ENCODE peak calls at places on chromosome 1, in seven cellular contexts. Z, L, C, X, P, U and G are unnamed samples.

GRCh38 chr1:66374561-66375111 is 159.3 kb upstream of the SGIP1 start:
- DNase-seq in C (no peak), Z (no peak), L (no peak), X (no peak), U (no peak), P (no peak), G (no peak)

GRCh38 chr1:54309631-54310366 is 96.4 kb downstream of the SSBP3 start:
- DNase-seq in U (no peak), Z (peak; percentile 76), C (no peak), L (no peak), X (no peak), P (no peak), G (no peak)

GRCh38 chr1:46603481-46603857 is 599 bp downstream of the MKNK1 start:
- DNase-seq in P (no peak), X (no peak), U (no peak), L (no peak), Z (no peak), C (no peak), G (no peak)

GRCh38 chr1:10380594-10381275 is 18.1 kb upstream of the PGD start:
- DNase-seq in C (no peak), Z (no peak), P (no peak), L (peak; percentile 64), U (no peak), X (no peak), G (no peak)

GRCh38 chr1:227434808-227435207 is 116.5 kb upstream of the CDC42BPA start:
- DNase-seq in U (no peak), X (no peak), P (no peak), L (no peak), Z (no peak), C (no peak), G (no peak)

GRCh38 chr1:31977361-31978131 is 36.1 kb upstream of the KHDRBS1 start:
- DNase-seq in Z (peak; percentile 93), L (peak; percentile 50), P (peak; percentile 79), X (no peak), U (peak; percentile 67), C (no peak), G (peak; percentile 51)

GRCh38 chr1:197200468-197200899 is 54.0 kb upstream of the ASPM start:
- DNase-seq in Z (peak; percentile 18), P (no peak), U (no peak), X (no peak), L (no peak), C (no peak), G (no peak)

GRCh38 chr1:12112711-12113161 is 49.6 kb downstream of the TNFRSF8 start:
- DNase-seq in Z (no peak), C (no peak), P (no peak), L (no peak), X (no peak), U (no peak), G (no peak)

GRCh38 chr1:2501820-2502119 is 24.6 kb downstream of the PANK4 start:
- DNase-seq in C (no peak), X (no peak), P (no peak), U (no peak), Z (no peak), L (no peak), G (no peak)

GRCh38 chr1:2503554-2504223 is 22.7 kb downstream of the PANK4 start:
- DNase-seq in C (no peak), Z (peak; percentile 57), P (no peak), L (no peak), U (no peak), X (no peak), G (peak; percentile 68)

GRCh38 chr1:2501041-2501819 is 25.1 kb downstream of the PLCH2 start:
- DNase-seq in U (no peak), L (no peak), Z (no peak), C (no peak), P (no peak), X (no peak), G (no peak)

GRCh38 chr1:2502661-2503553 is 23.5 kb downstream of the PANK4 start:
- DNase-seq in Z (no peak), U (no peak), P (no peak), L (no peak), X (no peak), C (no peak), G (no peak)

GRCh38 chr1:2502210-2502609 is 24.2 kb downstream of the PANK4 start:
- DNase-seq in C (no peak), Z (no peak), U (no peak), P (no peak), X (no peak), L (no peak), G (no peak)
- TF ChIP-seq REST in C (no peak), Z (no peak), U (no peak), P (no peak), X (no peak), L (no peak), G (no peak)

GRCh38 chr1:203425668-203425999 is 50.0 kb upstream of the PRELP start:
- DNase-seq in U (no peak), Z (no peak), C (no peak), P (no peak), X (no peak), L (no peak), G (no peak)

GRCh38 chr1:203424861-203425667 is 50.5 kb upstream of the PRELP start:
- DNase-seq in L (no peak), P (no peak), Z (no peak), C (no peak), X (no peak), U (no peak), G (peak; percentile 33)

GRCh38 chr1:203426349-203426748 is 49.3 kb upstream of the PRELP start:
- DNase-seq in L (no peak), X (no peak), Z (no peak), U (no peak), P (no peak), C (no peak), G (no peak)

GRCh38 chr1:203422656-203423055 is 53.0 kb upstream of the PRELP start:
- DNase-seq in U (no peak), L (no peak), P (no peak), C (no peak), X (no peak), Z (no peak), G (no peak)

GRCh38 chr1:203424285-203424684 is 51.3 kb upstream of the PRELP start:
- DNase-seq in Z (no peak), X (no peak), C (no peak), L (no peak), P (no peak), U (no peak), G (no peak)
- TF ChIP-seq REST in Z (no peak), X (no peak), C (no peak), L (no peak), P (no peak), U (no peak), G (no peak)

GRCh38 chr1:19374402-19374801 is 62.3 kb downstream of the SLC66A1 start:
- DNase-seq in X (no peak), L (peak; percentile 35), C (no peak), Z (peak; percentile 75), P (peak; percentile 44), U (no peak), G (no peak)

GRCh38 chr1:19372602-19373001 is 60.5 kb downstream of the SLC66A1 start:
- DNase-seq in C (no peak), L (no peak), U (no peak), X (no peak), P (no peak), Z (no peak), G (no peak)

GRCh38 chr1:19372136-19372514 is 60.0 kb downstream of the SLC66A1 start:
- DNase-seq in X (no peak), C (no peak), P (no peak), Z (no peak), U (no peak), L (no peak), G (peak; percentile 86)

GRCh38 chr1:19374926-19375325 is 62.8 kb downstream of the SLC66A1 start:
- DNase-seq in L (no peak), U (no peak), C (no peak), P (no peak), X (no peak), Z (no peak), G (no peak)

DNA sequence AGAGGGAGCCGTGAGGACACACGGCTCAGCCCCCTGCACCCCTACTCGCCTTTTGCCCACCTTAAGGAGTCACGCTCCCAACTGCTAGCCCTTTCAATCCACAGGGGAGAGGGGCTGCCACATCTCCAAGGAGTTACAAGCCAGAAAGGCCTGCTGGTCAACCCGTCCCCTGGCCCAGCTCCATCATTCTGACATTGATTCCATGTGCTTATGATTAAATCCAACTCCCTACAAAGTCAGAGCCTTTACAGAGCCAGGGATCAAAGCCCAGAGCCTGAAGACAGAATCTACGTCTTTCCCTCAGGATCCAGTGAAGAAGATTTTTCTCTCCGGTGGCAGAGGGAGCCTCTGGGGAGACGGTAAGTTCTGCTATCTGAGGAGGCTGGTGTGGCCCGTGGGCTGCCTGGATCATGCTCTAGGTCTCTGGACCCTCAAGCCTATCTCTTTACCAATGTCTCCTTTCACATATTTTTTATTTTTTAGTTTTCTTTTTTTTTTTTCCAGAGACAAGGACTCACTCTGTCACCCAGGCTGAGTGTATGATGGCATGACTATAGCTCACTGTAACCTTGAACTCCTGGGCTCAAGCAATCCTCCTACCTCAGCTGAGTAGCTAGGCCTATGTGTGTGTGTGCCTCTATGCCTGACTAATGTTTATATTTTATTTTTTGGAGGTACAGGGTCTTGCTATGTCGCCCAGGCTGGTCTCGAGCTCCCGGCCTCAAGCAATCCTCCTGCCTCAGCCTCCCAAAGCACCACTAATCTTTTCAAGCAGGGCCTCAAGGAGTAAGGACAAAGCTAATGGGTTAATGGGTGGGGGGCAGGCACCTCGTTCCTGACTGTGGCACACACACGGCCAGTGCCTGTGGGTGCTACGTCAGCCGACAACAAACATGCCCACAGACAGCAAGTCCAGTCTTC is 61.3 kb downstream of the SLC66A1 start:
- DNase-seq in C (no peak), Z (no peak), P (no peak), X (no peak), L (no peak), U (no peak), G (no peak)
- TF ChIP-seq REST in C (no peak), Z (no peak), P (no peak), X (no peak), L (no peak), U (no peak), G (no peak)

GRCh38 chr1:22159858-22160257 is 17.0 kb upstream of the WNT4 start:
- DNase-seq in U (no peak), X (no peak), Z (no peak), L (no peak), P (no peak), C (no peak), G (no peak)
- TF ChIP-seq REST in U (no peak), X (no peak), Z (no peak), L (no peak), P (no peak), C (no peak), G (no peak)